ENCODE peak calls at places on chromosomes 4 and X, in eight cellular contexts. One of them, this sample, is unnamed.

GRCh38 chr4:41307633-41308032 is 50.9 kb downstream of the UCHL1 start:
- DNase-seq in mesendoderm: peak
- DNase-seq in cardiac fibroblast: peak
- DNase-seq in activated naive CD8-positive, alpha-beta T cell treated with anti-CD3 and anti-CD28 coated beads, Interleukin-2, amount 50 U/mL, for 24 hours: no peak
- DNase-seq in activated B cell treated with CpG ODN at 0.5 μM for 24 hours: no peak
- DNase-seq in cardiac septum: no peak
- DNase-seq in amygdala: no peak
- DNase-seq in Panc1: no peak
- DNase-seq in this sample: no peak

GRCh38 chr4:121784975-121785374 is 16.1 kb upstream of the EXOSC9 start:
- DNase-seq in Panc1: no peak
- DNase-seq in amygdala: no peak
- DNase-seq in cardiac septum: no peak
- DNase-seq in activated B cell treated with CpG ODN at 0.5 μM for 24 hours: no peak
- DNase-seq in mesendoderm: no peak
- DNase-seq in activated naive CD8-positive, alpha-beta T cell treated with anti-CD3 and anti-CD28 coated beads, Interleukin-2, amount 50 U/mL, for 24 hours: no peak
- DNase-seq in cardiac fibroblast: peak
- DNase-seq in this sample: no peak

GRCh38 chr4:2634014-2634413 is 97.6 kb downstream of the FAM193A start:
- DNase-seq in cardiac septum: peak
- DNase-seq in mesendoderm: no peak
- DNase-seq in activated naive CD8-positive, alpha-beta T cell treated with anti-CD3 and anti-CD28 coated beads, Interleukin-2, amount 50 U/mL, for 24 hours: no peak
- DNase-seq in activated B cell treated with CpG ODN at 0.5 μM for 24 hours: no peak
- DNase-seq in amygdala: no peak
- DNase-seq in cardiac fibroblast: no peak
- DNase-seq in Panc1: no peak
- DNase-seq in this sample: no peak

GRCh38 chr4:81052119-81053068 is 21.9 kb downstream of the BMP3 start:
- DNase-seq in cardiac fibroblast: peak
- DNase-seq in Panc1: no peak
- DNase-seq in cardiac septum: no peak
- DNase-seq in activated naive CD8-positive, alpha-beta T cell treated with anti-CD3 and anti-CD28 coated beads, Interleukin-2, amount 50 U/mL, for 24 hours: peak
- DNase-seq in amygdala: no peak
- DNase-seq in mesendoderm: peak
- DNase-seq in activated B cell treated with CpG ODN at 0.5 μM for 24 hours: peak
- DNase-seq in this sample: peak

GRCh38 chr4:54657556-54658313 is at the start of gene KIT:
- DNase-seq in cardiac septum: no peak
- DNase-seq in Panc1: no peak
- DNase-seq in cardiac fibroblast: peak
- DNase-seq in activated naive CD8-positive, alpha-beta T cell treated with anti-CD3 and anti-CD28 coated beads, Interleukin-2, amount 50 U/mL, for 24 hours: peak
- DNase-seq in amygdala: no peak
- DNase-seq in activated B cell treated with CpG ODN at 0.5 μM for 24 hours: no peak
- DNase-seq in mesendoderm: peak
- DNase-seq in this sample: peak

GRCh38 chrX:24870143-24870542 is 145.6 kb downstream of the ARX start:
- DNase-seq in mesendoderm: no peak
- DNase-seq in cardiac fibroblast: peak
- DNase-seq in Panc1: no peak
- DNase-seq in amygdala: no peak
- DNase-seq in activated naive CD8-positive, alpha-beta T cell treated with anti-CD3 and anti-CD28 coated beads, Interleukin-2, amount 50 U/mL, for 24 hours: no peak
- DNase-seq in cardiac septum: no peak
- DNase-seq in activated B cell treated with CpG ODN at 0.5 μM for 24 hours: no peak
- DNase-seq in this sample: no peak

GRCh38 chr4:105622269-105622668 is 69.8 kb downstream of the ARHGEF38 start:
- DNase-seq in mesendoderm: no peak
- DNase-seq in cardiac septum: no peak
- DNase-seq in amygdala: no peak
- DNase-seq in activated B cell treated with CpG ODN at 0.5 μM for 24 hours: no peak
- DNase-seq in cardiac fibroblast: peak
- DNase-seq in Panc1: no peak
- DNase-seq in activated naive CD8-positive, alpha-beta T cell treated with anti-CD3 and anti-CD28 coated beads, Interleukin-2, amount 50 U/mL, for 24 hours: no peak
- DNase-seq in this sample: no peak

GRCh38 chrX:109299091-109299490 is 182.8 kb downstream of the GUCY2F start:
- DNase-seq in Panc1: no peak
- DNase-seq in cardiac septum: no peak
- DNase-seq in amygdala: no peak
- DNase-seq in cardiac fibroblast: no peak
- DNase-seq in activated B cell treated with CpG ODN at 0.5 μM for 24 hours: no peak
- DNase-seq in mesendoderm: no peak
- DNase-seq in activated naive CD8-positive, alpha-beta T cell treated with anti-CD3 and anti-CD28 coated beads, Interleukin-2, amount 50 U/mL, for 24 hours: no peak
- DNase-seq in this sample: no peak

GRCh38 chr4:88791274-88791673 is 93.6 kb upstream of the NAP1L5 start:
- DNase-seq in cardiac fibroblast: peak
- DNase-seq in activated B cell treated with CpG ODN at 0.5 μM for 24 hours: no peak
- DNase-seq in Panc1: no peak
- DNase-seq in activated naive CD8-positive, alpha-beta T cell treated with anti-CD3 and anti-CD28 coated beads, Interleukin-2, amount 50 U/mL, for 24 hours: no peak
- DNase-seq in cardiac septum: no peak
- DNase-seq in amygdala: no peak
- DNase-seq in mesendoderm: peak
- DNase-seq in this sample: peak

GRCh38 chr4:5940470-5941203 is 47.8 kb upstream of the CRMP1 start:
- DNase-seq in Panc1: no peak
- DNase-seq in cardiac fibroblast: peak
- DNase-seq in activated naive CD8-positive, alpha-beta T cell treated with anti-CD3 and anti-CD28 coated beads, Interleukin-2, amount 50 U/mL, for 24 hours: no peak
- DNase-seq in activated B cell treated with CpG ODN at 0.5 μM for 24 hours: no peak
- DNase-seq in mesendoderm: peak
- DNase-seq in cardiac septum: peak
- DNase-seq in amygdala: no peak
- DNase-seq in this sample: peak

GRCh38 chr4:5524900-5525299 is 183.5 kb downstream of the EVC2 start:
- DNase-seq in activated B cell treated with CpG ODN at 0.5 μM for 24 hours: no peak
- DNase-seq in Panc1: no peak
- DNase-seq in activated naive CD8-positive, alpha-beta T cell treated with anti-CD3 and anti-CD28 coated beads, Interleukin-2, amount 50 U/mL, for 24 hours: no peak
- DNase-seq in cardiac septum: no peak
- DNase-seq in mesendoderm: no peak
- DNase-seq in amygdala: no peak
- DNase-seq in cardiac fibroblast: peak
- DNase-seq in this sample: peak

GRCh38 chrX:10615931-10616780 is 4.2 kb downstream of the MID1 start:
- DNase-seq in amygdala: no peak
- DNase-seq in Panc1: no peak
- DNase-seq in activated B cell treated with CpG ODN at 0.5 μM for 24 hours: no peak
- DNase-seq in mesendoderm: peak
- DNase-seq in activated naive CD8-positive, alpha-beta T cell treated with anti-CD3 and anti-CD28 coated beads, Interleukin-2, amount 50 U/mL, for 24 hours: no peak
- DNase-seq in cardiac fibroblast: peak
- DNase-seq in cardiac septum: no peak
- DNase-seq in this sample: peak

GRCh38 chrX:136318895-136319597 is 18.3 kb downstream of the ADGRG4 start:
- DNase-seq in cardiac septum: no peak
- DNase-seq in mesendoderm: no peak
- DNase-seq in Panc1: no peak
- DNase-seq in activated naive CD8-positive, alpha-beta T cell treated with anti-CD3 and anti-CD28 coated beads, Interleukin-2, amount 50 U/mL, for 24 hours: no peak
- DNase-seq in cardiac fibroblast: no peak
- DNase-seq in amygdala: no peak
- DNase-seq in activated B cell treated with CpG ODN at 0.5 μM for 24 hours: no peak
- DNase-seq in this sample: no peak

GRCh38 chr4:85168456-85168855 is 202.0 kb upstream of the WDFY3 start:
- DNase-seq in cardiac fibroblast: no peak
- DNase-seq in activated naive CD8-positive, alpha-beta T cell treated with anti-CD3 and anti-CD28 coated beads, Interleukin-2, amount 50 U/mL, for 24 hours: no peak
- DNase-seq in Panc1: no peak
- DNase-seq in mesendoderm: no peak
- DNase-seq in amygdala: no peak
- DNase-seq in activated B cell treated with CpG ODN at 0.5 μM for 24 hours: no peak
- DNase-seq in cardiac septum: no peak
- DNase-seq in this sample: no peak

GRCh38 chr4:26212528-26212927 is 108.3 kb upstream of the RBPJ start:
- DNase-seq in amygdala: no peak
- DNase-seq in activated B cell treated with CpG ODN at 0.5 μM for 24 hours: no peak
- DNase-seq in Panc1: no peak
- DNase-seq in mesendoderm: no peak
- DNase-seq in cardiac fibroblast: no peak
- DNase-seq in cardiac septum: no peak
- DNase-seq in activated naive CD8-positive, alpha-beta T cell treated with anti-CD3 and anti-CD28 coated beads, Interleukin-2, amount 50 U/mL, for 24 hours: no peak
- DNase-seq in this sample: no peak

GRCh38 chr4:38606587-38606905 is 57.5 kb upstream of the KLF3 start:
- DNase-seq in mesendoderm: no peak
- DNase-seq in Panc1: no peak
- DNase-seq in cardiac septum: no peak
- DNase-seq in activated B cell treated with CpG ODN at 0.5 μM for 24 hours: no peak
- DNase-seq in amygdala: no peak
- DNase-seq in cardiac fibroblast: no peak
- DNase-seq in activated naive CD8-positive, alpha-beta T cell treated with anti-CD3 and anti-CD28 coated beads, Interleukin-2, amount 50 U/mL, for 24 hours: no peak
- DNase-seq in this sample: no peak

GRCh38 chrX:15221321-15221720 is 48.6 kb downstream of the ASB9 start:
- DNase-seq in cardiac fibroblast: no peak
- DNase-seq in activated naive CD8-positive, alpha-beta T cell treated with anti-CD3 and anti-CD28 coated beads, Interleukin-2, amount 50 U/mL, for 24 hours: no peak
- DNase-seq in Panc1: no peak
- DNase-seq in amygdala: no peak
- DNase-seq in activated B cell treated with CpG ODN at 0.5 μM for 24 hours: no peak
- DNase-seq in mesendoderm: peak
- DNase-seq in cardiac septum: no peak
- DNase-seq in this sample: no peak

GRCh38 chr4:1784789-1785591 is 8.1 kb upstream of the FGFR3 start:
- DNase-seq in Panc1: no peak
- DNase-seq in activated naive CD8-positive, alpha-beta T cell treated with anti-CD3 and anti-CD28 coated beads, Interleukin-2, amount 50 U/mL, for 24 hours: no peak
- DNase-seq in amygdala: no peak
- DNase-seq in mesendoderm: no peak
- DNase-seq in cardiac fibroblast: no peak
- DNase-seq in activated B cell treated with CpG ODN at 0.5 μM for 24 hours: no peak
- DNase-seq in cardiac septum: peak
- DNase-seq in this sample: no peak

GRCh38 chr4:88341227-88342192 is 37.1 kb upstream of the HERC6 start:
- DNase-seq in mesendoderm: no peak
- DNase-seq in cardiac fibroblast: peak
- DNase-seq in cardiac septum: no peak
- DNase-seq in activated naive CD8-positive, alpha-beta T cell treated with anti-CD3 and anti-CD28 coated beads, Interleukin-2, amount 50 U/mL, for 24 hours: no peak
- DNase-seq in activated B cell treated with CpG ODN at 0.5 μM for 24 hours: no peak
- DNase-seq in Panc1: peak
- DNase-seq in amygdala: no peak
- DNase-seq in this sample: no peak

GRCh38 chrX:96002401-96002800 is 682.2 kb upstream of the DIAPH2 start:
- DNase-seq in activated B cell treated with CpG ODN at 0.5 μM for 24 hours: no peak
- DNase-seq in cardiac fibroblast: peak
- DNase-seq in amygdala: no peak
- DNase-seq in cardiac septum: no peak
- DNase-seq in mesendoderm: no peak
- DNase-seq in activated naive CD8-positive, alpha-beta T cell treated with anti-CD3 and anti-CD28 coated beads, Interleukin-2, amount 50 U/mL, for 24 hours: no peak
- DNase-seq in Panc1: no peak
- DNase-seq in this sample: no peak

GRCh38 chr4:46844325-46844917 is 64.6 kb downstream of the COX7B2 start:
- DNase-seq in Panc1: peak
- DNase-seq in activated naive CD8-positive, alpha-beta T cell treated with anti-CD3 and anti-CD28 coated beads, Interleukin-2, amount 50 U/mL, for 24 hours: peak
- DNase-seq in cardiac fibroblast: peak
- DNase-seq in amygdala: no peak
- DNase-seq in cardiac septum: no peak
- DNase-seq in activated B cell treated with CpG ODN at 0.5 μM for 24 hours: no peak
- DNase-seq in mesendoderm: peak
- DNase-seq in this sample: peak

GRCh38 chr4:188008377-188008776 is 12.8 kb downstream of the ZFP42 start:
- DNase-seq in amygdala: no peak
- DNase-seq in Panc1: no peak
- DNase-seq in mesendoderm: no peak
- DNase-seq in cardiac fibroblast: peak
- DNase-seq in activated B cell treated with CpG ODN at 0.5 μM for 24 hours: no peak
- DNase-seq in activated naive CD8-positive, alpha-beta T cell treated with anti-CD3 and anti-CD28 coated beads, Interleukin-2, amount 50 U/mL, for 24 hours: no peak
- DNase-seq in cardiac septum: no peak
- DNase-seq in this sample: no peak

GRCh38 chrX:62923093-62923492 is 428.0 kb downstream of the SPIN4 start:
- DNase-seq in cardiac fibroblast: no peak
- DNase-seq in mesendoderm: no peak
- DNase-seq in Panc1: no peak
- DNase-seq in activated naive CD8-positive, alpha-beta T cell treated with anti-CD3 and anti-CD28 coated beads, Interleukin-2, amount 50 U/mL, for 24 hours: no peak
- DNase-seq in amygdala: no peak
- DNase-seq in cardiac septum: no peak
- DNase-seq in activated B cell treated with CpG ODN at 0.5 μM for 24 hours: no peak
- DNase-seq in this sample: no peak

GRCh38 chr4:68152411-68152810 is 22.7 kb upstream of the TMPRSS11F start:
- DNase-seq in cardiac septum: no peak
- DNase-seq in activated naive CD8-positive, alpha-beta T cell treated with anti-CD3 and anti-CD28 coated beads, Interleukin-2, amount 50 U/mL, for 24 hours: no peak
- DNase-seq in Panc1: no peak
- DNase-seq in cardiac fibroblast: peak
- DNase-seq in mesendoderm: peak
- DNase-seq in activated B cell treated with CpG ODN at 0.5 μM for 24 hours: no peak
- DNase-seq in amygdala: no peak
- DNase-seq in this sample: no peak

GRCh38 chr4:129498626-129499025 is 402.7 kb downstream of the C4orf33 start:
- DNase-seq in cardiac fibroblast: no peak
- DNase-seq in mesendoderm: no peak
- DNase-seq in activated naive CD8-positive, alpha-beta T cell treated with anti-CD3 and anti-CD28 coated beads, Interleukin-2, amount 50 U/mL, for 24 hours: no peak
- DNase-seq in Panc1: no peak
- DNase-seq in amygdala: no peak
- DNase-seq in cardiac septum: no peak
- DNase-seq in activated B cell treated with CpG ODN at 0.5 μM for 24 hours: no peak
- DNase-seq in this sample: no peak

GRCh38 chrX:136646602-136647239 is 1.2 kb upstream of the CD40LG start:
- DNase-seq in amygdala: no peak
- DNase-seq in Panc1: no peak
- DNase-seq in cardiac septum: no peak
- DNase-seq in mesendoderm: no peak
- DNase-seq in activated B cell treated with CpG ODN at 0.5 μM for 24 hours: no peak
- DNase-seq in activated naive CD8-positive, alpha-beta T cell treated with anti-CD3 and anti-CD28 coated beads, Interleukin-2, amount 50 U/mL, for 24 hours: peak
- DNase-seq in cardiac fibroblast: no peak
- DNase-seq in this sample: no peak

GRCh38 chr4:10893417-10893816 is 208.8 kb upstream of the CLNK start:
- DNase-seq in amygdala: no peak
- DNase-seq in cardiac fibroblast: no peak
- DNase-seq in Panc1: no peak
- DNase-seq in activated B cell treated with CpG ODN at 0.5 μM for 24 hours: no peak
- DNase-seq in activated naive CD8-positive, alpha-beta T cell treated with anti-CD3 and anti-CD28 coated beads, Interleukin-2, amount 50 U/mL, for 24 hours: no peak
- DNase-seq in cardiac septum: no peak
- DNase-seq in mesendoderm: peak
- DNase-seq in this sample: peak

GRCh38 chr4:156705291-156705690 is 266.3 kb downstream of the PDGFC start:
- DNase-seq in cardiac fibroblast: peak
- DNase-seq in activated B cell treated with CpG ODN at 0.5 μM for 24 hours: no peak
- DNase-seq in amygdala: no peak
- DNase-seq in cardiac septum: no peak
- DNase-seq in mesendoderm: no peak
- DNase-seq in Panc1: no peak
- DNase-seq in activated naive CD8-positive, alpha-beta T cell treated with anti-CD3 and anti-CD28 coated beads, Interleukin-2, amount 50 U/mL, for 24 hours: no peak
- DNase-seq in this sample: no peak

GRCh38 chr4:173370130-173370476 is 651 bp upstream of the SAP30 start:
- DNase-seq in activated naive CD8-positive, alpha-beta T cell treated with anti-CD3 and anti-CD28 coated beads, Interleukin-2, amount 50 U/mL, for 24 hours: peak
- DNase-seq in mesendoderm: no peak
- DNase-seq in cardiac septum: peak
- DNase-seq in amygdala: no peak
- DNase-seq in activated B cell treated with CpG ODN at 0.5 μM for 24 hours: no peak
- DNase-seq in Panc1: no peak
- DNase-seq in cardiac fibroblast: no peak
- DNase-seq in this sample: no peak

GRCh38 chr4:85607624-85608023 is 132.7 kb downstream of the ARHGAP24 start:
- DNase-seq in activated naive CD8-positive, alpha-beta T cell treated with anti-CD3 and anti-CD28 coated beads, Interleukin-2, amount 50 U/mL, for 24 hours: no peak
- DNase-seq in cardiac septum: no peak
- DNase-seq in mesendoderm: no peak
- DNase-seq in activated B cell treated with CpG ODN at 0.5 μM for 24 hours: no peak
- DNase-seq in Panc1: no peak
- DNase-seq in cardiac fibroblast: no peak
- DNase-seq in amygdala: no peak
- DNase-seq in this sample: no peak

GRCh38 chr4:79198886-79199591 is 126.8 kb downstream of the NAA11 start:
- DNase-seq in activated naive CD8-positive, alpha-beta T cell treated with anti-CD3 and anti-CD28 coated beads, Interleukin-2, amount 50 U/mL, for 24 hours: no peak
- DNase-seq in cardiac septum: no peak
- DNase-seq in amygdala: no peak
- DNase-seq in Panc1: no peak
- DNase-seq in activated B cell treated with CpG ODN at 0.5 μM for 24 hours: no peak
- DNase-seq in cardiac fibroblast: no peak
- DNase-seq in mesendoderm: peak
- DNase-seq in this sample: no peak

GRCh38 chrX:56728752-56729151 is 291 bp upstream of the NBDY start:
- DNase-seq in Panc1: no peak
- DNase-seq in cardiac fibroblast: peak
- DNase-seq in activated naive CD8-positive, alpha-beta T cell treated with anti-CD3 and anti-CD28 coated beads, Interleukin-2, amount 50 U/mL, for 24 hours: peak
- DNase-seq in cardiac septum: no peak
- DNase-seq in activated B cell treated with CpG ODN at 0.5 μM for 24 hours: no peak
- DNase-seq in amygdala: no peak
- DNase-seq in mesendoderm: no peak
- DNase-seq in this sample: peak